ENCODE peak calls at places on chromosomes 2 and 18, in four cellular contexts. I is left ventricle myocardium superior; T is stimulated activated CD4-positive, alpha-beta T cell treated with anti-CD3 and anti-CD28 coated beads, Interleukin-12 subunit alpha, Interleukin-12 subunit beta, amount 100 ng/mL, for 48 hours; K is effector CD4-positive, alpha-beta T cell. M is an unnamed sample.

GRCh38 chr2:53424902-53425301 is 342.7 kb upstream of the CHAC2 start:
- DNase-seq in I (no peak), K (no peak), T (no peak), M (no peak)

GRCh38 chr2:175256806-175257585 is 75.5 kb upstream of the ATP5MC3 start:
- DNase-seq in K (no peak), T (no peak), I (peak), M (peak)

GRCh38 chr2:26696352-26696816 is 3.9 kb downstream of the KCNK3 start:
- DNase-seq in T (no peak), I (no peak), K (no peak), M (no peak)

GRCh38 chr2:99398303-99398702 is 61.1 kb downstream of the EIF5B start:
- DNase-seq in I (no peak), T (no peak), K (no peak), M (peak)

GRCh38 chr2:46521215-46521683 is 41.9 kb downstream of the TMEM247 start:
- DNase-seq in T (no peak), I (peak), K (no peak), M (peak)

GRCh38 chr2:205477016-205477705 is 205.1 kb upstream of the NRP2 start:
- DNase-seq in I (no peak), K (no peak), T (no peak), M (no peak)

GRCh38 chr2:222877556-222878278 is 16.9 kb downstream of the ACSL3 start:
- DNase-seq in I (no peak), K (no peak), T (no peak), M (no peak)

GRCh38 chr2:226514895-226515294 is 284.7 kb downstream of the IRS1 start:
- DNase-seq in I (no peak), T (no peak), K (no peak), M (no peak)

GRCh38 chr2:102366406-102367112 is 11.0 kb downstream of the IL18R1 start:
- DNase-seq in T (no peak), I (no peak), K (no peak), M (no peak)

GRCh38 chr2:42903821-42904575 is 111.6 kb upstream of the HAAO start:
- DNase-seq in T (no peak), K (no peak), I (peak), M (peak)

GRCh38 chr18:12432196-12432595 is 24.5 kb downstream of the PRELID3A start:
- DNase-seq in K (no peak), I (no peak), T (no peak), M (no peak)